ENCODE peak calls at places on chromosomes 3 and 15, in five cellular contexts. One of them, this sample, is unnamed. For H3K36me3 and H3K4me1, the result is how much of the 10 kb centered on the place peaks cover.

GRCh38 chr3:62376906-62377865 is 3.8 kb upstream of the FEZF2 start:
- DNase-seq in tibial artery: no peak
- DNase-seq in endodermal cell: peak
- DNase-seq in neural progenitor cell: peak
- DNase-seq in sigmoid colon: no peak
- DNase-seq in this sample: no peak

GRCh38 chr3:17905996-17906395 is 163.6 kb upstream of the TBC1D5 start:
- DNase-seq in tibial artery: no peak
- DNase-seq in endodermal cell: no peak
- DNase-seq in neural progenitor cell: no peak
- DNase-seq in sigmoid colon: no peak
- DNase-seq in this sample: no peak

GRCh38 chr3:191136347-191136746 is 62.7 kb upstream of the OSTN start:
- DNase-seq in tibial artery: no peak
- DNase-seq in endodermal cell: no peak
- DNase-seq in neural progenitor cell: no peak
- DNase-seq in sigmoid colon: no peak
- DNase-seq in this sample: no peak

GRCh38 chr15:75809986-75810750 is 33.1 kb upstream of the UBE2Q2 start:
- DNase-seq in tibial artery: no peak
- DNase-seq in endodermal cell: peak
- DNase-seq in neural progenitor cell: peak
- DNase-seq in sigmoid colon: no peak
- DNase-seq in this sample: no peak

GRCh38 chr3:82641701-82642100 is 880.3 kb upstream of the GBE1 start:
- DNase-seq in tibial artery: no peak
- DNase-seq in endodermal cell: no peak
- DNase-seq in neural progenitor cell: no peak
- DNase-seq in sigmoid colon: no peak
- DNase-seq in this sample: no peak

GRCh38 chr3:57421336-57421735 is 122.8 kb downstream of the DNAH12 start:
- DNase-seq in tibial artery: no peak
- DNase-seq in endodermal cell: no peak
- DNase-seq in neural progenitor cell: no peak
- DNase-seq in sigmoid colon: no peak
- DNase-seq in this sample: no peak

GRCh38 chr3:15356186-15356585 is 23.8 kb upstream of the SH3BP5 start:
- DNase-seq in tibial artery: no peak
- DNase-seq in endodermal cell: peak
- DNase-seq in neural progenitor cell: peak
- DNase-seq in sigmoid colon: no peak
- DNase-seq in this sample: no peak

GRCh38 chr3:101131767-101132166 is 138.5 kb upstream of the ABI3BP start:
- DNase-seq in tibial artery: no peak
- DNase-seq in endodermal cell: no peak
- DNase-seq in neural progenitor cell: no peak
- DNase-seq in sigmoid colon: no peak
- DNase-seq in this sample: no peak

GRCh38 chr15:71708741-71709140 is 101.6 kb upstream of the NR2E3 start:
- DNase-seq in tibial artery: no peak
- DNase-seq in endodermal cell: no peak
- DNase-seq in neural progenitor cell: no peak
- DNase-seq in sigmoid colon: no peak
- DNase-seq in this sample: no peak

GRCh38 chr3:159178209-159178897 is 376.5 kb downstream of the MFSD1 start:
- DNase-seq in tibial artery: no peak
- DNase-seq in endodermal cell: no peak
- DNase-seq in neural progenitor cell: no peak
- DNase-seq in sigmoid colon: no peak
- DNase-seq in this sample: no peak

GRCh38 chr3:9600597-9600996 is 47.0 kb upstream of the LHFPL4 start:
- DNase-seq in tibial artery: no peak
- DNase-seq in endodermal cell: no peak
- DNase-seq in neural progenitor cell: no peak
- DNase-seq in sigmoid colon: no peak
- DNase-seq in this sample: no peak

GRCh38 chr15:65246026-65246714 is 34.9 kb upstream of the CILP start:
- DNase-seq in tibial artery: no peak
- DNase-seq in endodermal cell: no peak
- DNase-seq in neural progenitor cell: no peak
- DNase-seq in sigmoid colon: no peak
- DNase-seq in this sample: no peak

GRCh38 chr3:50390523-50391177 is 31.3 kb upstream of the TMEM115 start:
- DNase-seq in tibial artery: peak
- DNase-seq in endodermal cell: no peak
- DNase-seq in neural progenitor cell: no peak
- DNase-seq in sigmoid colon: peak
- DNase-seq in this sample: no peak

GRCh38 chr15:74655424-74655823 is 39.8 kb downstream of the CLK3 start:
- DNase-seq in tibial artery: no peak
- DNase-seq in endodermal cell: no peak
- DNase-seq in neural progenitor cell: no peak
- DNase-seq in sigmoid colon: no peak
- DNase-seq in this sample: no peak

GRCh38 chr3:129615751-129616281 is 9.3 kb upstream of the PLXND1 start:
- DNase-seq in tibial artery: no peak
- DNase-seq in endodermal cell: no peak
- DNase-seq in neural progenitor cell: no peak
- DNase-seq in sigmoid colon: peak
- DNase-seq in this sample: no peak

GRCh38 chr3:94896994-94897393 is 834.1 kb downstream of the NSUN3 start:
- DNase-seq in tibial artery: no peak
- DNase-seq in endodermal cell: no peak
- DNase-seq in neural progenitor cell: no peak
- DNase-seq in sigmoid colon: no peak
- DNase-seq in this sample: no peak

GRCh38 chr3:194494951-194495374 is 8.2 kb upstream of the ATP13A3 start:
- DNase-seq in tibial artery: no peak
- DNase-seq in endodermal cell: no peak
- DNase-seq in neural progenitor cell: no peak
- DNase-seq in sigmoid colon: no peak
- DNase-seq in this sample: no peak

GRCh38 chr3:185549111-185549510 is 3.3 kb downstream of the LIPH start:
- DNase-seq in tibial artery: peak
- DNase-seq in endodermal cell: no peak
- DNase-seq in neural progenitor cell: no peak
- DNase-seq in sigmoid colon: no peak
- DNase-seq in this sample: peak

GRCh38 chr3:48614044-48614443 is 4.6 kb upstream of the UQCRC1 start:
- DNase-seq in tibial artery: no peak
- DNase-seq in endodermal cell: no peak
- DNase-seq in neural progenitor cell: no peak
- DNase-seq in sigmoid colon: no peak
- DNase-seq in this sample: no peak

GRCh38 chr3:172142074-172143059 is 103.0 kb downstream of the FNDC3B start:
- DNase-seq in tibial artery: no peak
- DNase-seq in endodermal cell: no peak
- DNase-seq in neural progenitor cell: peak
- DNase-seq in sigmoid colon: no peak
- DNase-seq in this sample: no peak

GRCh38 chr3:80733522-80734176 is 965.9 kb upstream of the ROBO1 start:
- DNase-seq in tibial artery: no peak
- DNase-seq in endodermal cell: no peak
- DNase-seq in neural progenitor cell: no peak
- DNase-seq in sigmoid colon: no peak
- DNase-seq in this sample: no peak

GRCh38 chr15:97461212-97461611 is 499.3 kb upstream of the ARRDC4 start:
- DNase-seq in tibial artery: no peak
- DNase-seq in endodermal cell: no peak
- DNase-seq in neural progenitor cell: no peak
- DNase-seq in sigmoid colon: no peak
- DNase-seq in this sample: no peak

GRCh38 chr15:97456541-97456940 is 504.0 kb upstream of the ARRDC4 start:
- DNase-seq in tibial artery: no peak
- DNase-seq in endodermal cell: no peak
- DNase-seq in neural progenitor cell: no peak
- DNase-seq in sigmoid colon: no peak
- DNase-seq in this sample: no peak

DNA sequence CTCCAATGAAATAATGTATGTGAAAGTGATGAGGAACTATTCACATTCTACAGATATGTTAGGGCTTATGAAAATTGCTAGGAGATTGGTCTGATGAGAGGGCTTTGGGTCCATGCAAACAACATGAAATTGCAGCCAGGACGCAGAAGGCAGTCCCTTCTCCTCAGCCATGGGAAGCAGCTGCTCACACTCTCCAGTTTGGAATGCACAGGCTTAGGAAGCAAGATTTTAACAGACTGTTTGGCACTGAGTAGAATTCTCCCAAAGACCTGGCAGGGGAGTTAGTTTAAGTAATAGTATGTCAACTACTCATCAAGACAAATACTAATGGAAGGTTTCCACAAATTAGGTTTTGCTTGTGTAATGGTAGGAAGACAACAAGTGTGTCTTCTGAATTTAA is 500.7 kb upstream of the ARRDC4 start:
- DNase-seq in tibial artery: no peak
- DNase-seq in endodermal cell: no peak
- DNase-seq in neural progenitor cell: peak
- DNase-seq in sigmoid colon: no peak
- DNase-seq in this sample: no peak
- H3K36me3 ChIP-seq in tibial artery: under half
- H3K36me3 ChIP-seq in endodermal cell: under half
- H3K36me3 ChIP-seq in neural progenitor cell: under half
- H3K36me3 ChIP-seq in sigmoid colon: under half
- H3K36me3 ChIP-seq in this sample: under half

GRCh38 chr3:43769097-43769470 is 78.3 kb downstream of the ABHD5 start:
- DNase-seq in tibial artery: no peak
- DNase-seq in endodermal cell: no peak
- DNase-seq in neural progenitor cell: no peak
- DNase-seq in sigmoid colon: no peak
- DNase-seq in this sample: no peak

GRCh38 chr3:43770426-43771103 is 79.8 kb downstream of the ABHD5 start:
- DNase-seq in tibial artery: peak
- DNase-seq in endodermal cell: no peak
- DNase-seq in neural progenitor cell: no peak
- DNase-seq in sigmoid colon: peak
- DNase-seq in this sample: peak

GRCh38 chr3:43766672-43767465 is 76.1 kb downstream of the ABHD5 start:
- DNase-seq in tibial artery: no peak
- DNase-seq in endodermal cell: no peak
- DNase-seq in neural progenitor cell: no peak
- DNase-seq in sigmoid colon: no peak
- DNase-seq in this sample: no peak

GRCh38 chr3:43768594-43768993 is 77.9 kb downstream of the ABHD5 start:
- DNase-seq in tibial artery: peak
- DNase-seq in endodermal cell: no peak
- DNase-seq in neural progenitor cell: no peak
- DNase-seq in sigmoid colon: peak
- DNase-seq in this sample: no peak

GRCh38 chr3:43769471-43770425 is 79.0 kb downstream of the ABHD5 start:
- DNase-seq in tibial artery: peak
- DNase-seq in endodermal cell: peak
- DNase-seq in neural progenitor cell: peak
- DNase-seq in sigmoid colon: peak
- DNase-seq in this sample: peak
- H3K4me1 ChIP-seq in tibial artery: under half
- H3K4me1 ChIP-seq in endodermal cell: under half
- H3K4me1 ChIP-seq in neural progenitor cell: under half
- H3K4me1 ChIP-seq in sigmoid colon: under half
- H3K4me1 ChIP-seq in this sample: under half

DNA sequence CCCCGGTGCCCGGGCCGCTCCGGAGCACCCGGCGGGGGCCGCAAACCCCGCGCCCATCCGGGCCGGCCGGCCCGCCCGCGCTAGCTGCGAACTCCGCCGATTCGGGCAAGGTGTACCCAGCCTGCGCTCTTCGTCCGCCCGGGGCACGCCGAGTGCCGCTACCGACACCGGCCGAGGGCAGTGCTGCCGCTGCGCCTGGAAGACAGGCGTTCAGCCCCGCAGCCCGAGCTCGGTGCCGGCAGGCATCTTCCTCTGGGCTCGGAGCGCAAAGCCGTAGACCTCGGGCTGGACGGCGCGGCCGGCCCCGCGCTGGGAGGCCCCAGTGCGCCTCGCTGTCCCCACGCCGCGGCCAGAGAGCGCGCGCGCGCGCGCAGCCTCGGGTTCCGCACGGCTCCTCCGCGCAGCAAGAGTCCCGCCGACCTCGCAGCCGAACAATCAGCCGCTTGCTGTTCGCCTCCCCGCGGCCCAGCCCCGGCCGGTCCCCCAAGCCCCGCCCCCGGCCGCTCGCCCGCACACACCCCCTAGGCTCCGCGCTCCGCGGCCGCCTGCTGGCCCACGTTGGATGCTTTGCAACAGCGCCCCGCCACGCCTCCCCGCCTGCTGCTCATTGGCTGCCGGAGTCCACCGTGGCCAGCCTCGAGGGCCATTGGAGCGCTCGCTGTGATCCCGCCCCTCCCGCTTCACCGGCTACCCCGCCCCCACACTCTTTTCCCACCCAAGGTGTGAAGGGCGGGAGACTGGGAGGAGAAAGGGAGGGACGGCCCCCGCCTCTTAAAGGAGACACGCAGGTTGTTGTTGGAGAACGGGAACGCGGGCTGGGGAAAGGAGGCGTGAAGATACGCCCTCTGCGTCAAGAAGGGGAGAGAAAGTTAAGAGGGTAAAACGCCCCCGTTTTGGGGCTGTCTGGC is at the start of gene LRIG1:
- DNase-seq in tibial artery: peak
- DNase-seq in endodermal cell: peak
- DNase-seq in neural progenitor cell: peak
- DNase-seq in sigmoid colon: peak
- DNase-seq in this sample: peak
- TF ChIP-seq CTCF in tibial artery: peak
- TF ChIP-seq CTCF in endodermal cell: peak
- TF ChIP-seq CTCF in neural progenitor cell: peak
- TF ChIP-seq CTCF in sigmoid colon: peak
- TF ChIP-seq CTCF in this sample: no peak

DNA sequence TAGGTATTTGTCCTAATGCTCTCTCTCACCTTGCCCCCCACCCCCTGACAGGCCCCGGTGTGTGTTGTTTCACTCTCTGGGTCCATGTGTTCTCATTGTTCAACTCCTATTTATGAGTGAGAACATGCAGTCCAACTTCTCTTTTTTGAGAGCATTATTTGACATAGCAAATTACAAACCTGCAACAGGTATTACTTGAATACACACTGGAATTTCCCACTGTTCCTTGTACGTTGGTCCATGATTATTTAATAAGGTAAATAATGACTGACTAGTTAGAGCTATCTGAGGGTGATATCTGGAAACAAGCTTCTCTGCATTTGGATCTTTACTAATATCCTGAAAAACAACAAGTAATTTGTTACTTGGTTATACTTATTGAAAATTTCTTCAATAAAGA is 24.1 kb downstream of the ICE2 start:
- DNase-seq in tibial artery: no peak
- DNase-seq in endodermal cell: no peak
- DNase-seq in neural progenitor cell: no peak
- DNase-seq in sigmoid colon: no peak
- DNase-seq in this sample: no peak
- H3K36me3 ChIP-seq in tibial artery: under half
- H3K36me3 ChIP-seq in endodermal cell: half or more
- H3K36me3 ChIP-seq in neural progenitor cell: under half
- H3K36me3 ChIP-seq in sigmoid colon: under half
- H3K36me3 ChIP-seq in this sample: under half

GRCh38 chr15:78171864-78172472 is 22.8 kb downstream of the IDH3A start:
- DNase-seq in tibial artery: no peak
- DNase-seq in endodermal cell: no peak
- DNase-seq in neural progenitor cell: no peak
- DNase-seq in sigmoid colon: no peak
- DNase-seq in this sample: no peak
- H3K4me1 ChIP-seq in tibial artery: under half
- H3K4me1 ChIP-seq in endodermal cell: under half
- H3K4me1 ChIP-seq in neural progenitor cell: under half
- H3K4me1 ChIP-seq in sigmoid colon: under half
- H3K4me1 ChIP-seq in this sample: under half